ENCODE peak calls at places on chromosomes 6 and 20, in seven cellular contexts. Y is mesenchymal stem cell, H is neuronal stem cell, M is IMR-90, W is H9, D is mesendoderm, V is H1. T is an unnamed sample.

GRCh38 chr6:53142810-53143209 is 5.8 kb downstream of the GCM1 start:
- DNase-seq in Y (no peak), H (no peak), M (no peak), W (no peak), D (no peak), V (no peak), T (no peak)

GRCh38 chr6:71419217-71419953 is 130.8 kb downstream of the OGFRL1 start:
- DNase-seq in Y (no peak), H (no peak), M (peak), W (no peak), D (no peak), V (no peak), T (no peak)

GRCh38 chr6:141483561-141484061 is 649.1 kb upstream of the GJE1 start:
- DNase-seq in Y (peak), H (no peak), M (peak), W (no peak), D (no peak), V (no peak), T (peak)

GRCh38 chr20:31705191-31705590 is 17.5 kb downstream of the BCL2L1 start:
- DNase-seq in Y (no peak), H (no peak), M (no peak), W (no peak), D (no peak), V (no peak), T (no peak)

GRCh38 chr6:40962241-40962640 is 76.8 kb downstream of the UNC5CL start:
- DNase-seq in Y (peak), H (no peak), M (peak), W (no peak), D (peak), V (no peak), T (no peak)

GRCh38 chr6:133017581-133017980 is 203.2 kb downstream of the RPS12 start:
- DNase-seq in Y (peak), H (no peak), M (peak), W (no peak), D (no peak), V (no peak), T (no peak)

GRCh38 chr6:33995046-33995872 is 150.6 kb downstream of the GRM4 start:
- DNase-seq in Y (no peak), H (no peak), M (no peak), W (peak), D (no peak), V (no peak), T (no peak)

GRCh38 chr6:29504961-29505360 is 17.2 kb upstream of the MAS1L start:
- DNase-seq in Y (no peak), H (no peak), M (no peak), W (no peak), D (no peak), V (no peak), T (no peak)

GRCh38 chr6:157558487-157559200 is 177.7 kb downstream of the ZDHHC14 start:
- DNase-seq in Y (no peak), H (no peak), M (no peak), W (no peak), D (no peak), V (no peak), T (no peak)

GRCh38 chr20:8969062-8969694 is 99.7 kb upstream of the PLCB4 start:
- DNase-seq in Y (no peak), H (no peak), M (no peak), W (no peak), D (no peak), V (no peak), T (no peak)

GRCh38 chr20:44402391-44403193 is 47.1 kb downstream of the HNF4A start:
- DNase-seq in Y (no peak), H (no peak), M (no peak), W (no peak), D (no peak), V (no peak), T (no peak)

GRCh38 chr6:56992703-56993102 is 37.8 kb downstream of the BEND6 start:
- DNase-seq in Y (no peak), H (no peak), M (peak), W (no peak), D (no peak), V (no peak), T (no peak)

GRCh38 chr20:31473331-31474096 is 1.4 kb downstream of the DEFB124 start:
- DNase-seq in Y (no peak), H (no peak), M (no peak), W (no peak), D (no peak), V (no peak), T (peak)

GRCh38 chr6:30541515-30542403 is 14.5 kb downstream of the GNL1 start:
- DNase-seq in Y (peak), H (peak), M (peak), W (peak), D (peak), V (peak), T (peak)

GRCh38 chr20:36808317-36809257 is 35.0 kb upstream of the DSN1 start:
- DNase-seq in Y (peak), H (peak), M (peak), W (peak), D (peak), V (peak), T (peak)

GRCh38 chr6:97026298-97026697 is 101.8 kb downstream of the KLHL32 start:
- DNase-seq in Y (no peak), H (no peak), M (no peak), W (no peak), D (peak), V (no peak), T (no peak)

GRCh38 chr6:116327803-116328527 is 42.8 kb upstream of the DSE start:
- DNase-seq in Y (peak), H (no peak), M (peak), W (no peak), D (peak), V (no peak), T (no peak)

GRCh38 chr6:134983823-134984222 is 33.9 kb upstream of the ALDH8A1 start:
- DNase-seq in Y (no peak), H (no peak), M (no peak), W (no peak), D (no peak), V (no peak), T (no peak)

GRCh38 chr20:32982617-32983458 is 21.4 kb downstream of the SUN5 start:
- DNase-seq in Y (no peak), H (no peak), M (no peak), W (no peak), D (peak), V (no peak), T (no peak)

GRCh38 chr20:33568378-33569289 is 78.7 kb downstream of the CBFA2T2 start:
- DNase-seq in Y (no peak), H (peak), M (no peak), W (peak), D (peak), V (peak), T (no peak)

GRCh38 chr6:44932651-44933091 is 395.5 kb upstream of the RUNX2 start:
- DNase-seq in Y (no peak), H (no peak), M (no peak), W (no peak), D (no peak), V (no peak), T (no peak)

GRCh38 chr20:63952769-63953168 is 3.4 kb downstream of the UCKL1 start:
- DNase-seq in Y (no peak), H (no peak), M (no peak), W (no peak), D (no peak), V (no peak), T (no peak)

GRCh38 chr6:137283940-137284910 is 65.0 kb upstream of the IFNGR1 start:
- DNase-seq in Y (no peak), H (no peak), M (peak), W (no peak), D (no peak), V (no peak), T (no peak)

GRCh38 chr20:58569211-58570125 is 54.3 kb upstream of the APCDD1L start:
- DNase-seq in Y (no peak), H (no peak), M (no peak), W (no peak), D (no peak), V (no peak), T (no peak)

GRCh38 chr20:13212750-13213149 is 8.3 kb upstream of the ISM1 start:
- DNase-seq in Y (peak), H (no peak), M (no peak), W (no peak), D (no peak), V (no peak), T (peak)

GRCh38 chr6:134719850-134720249 is 230.1 kb downstream of the ALDH8A1 start:
- DNase-seq in Y (no peak), H (no peak), M (no peak), W (no peak), D (no peak), V (no peak), T (no peak)

GRCh38 chr20:62924567-62925419 is 1.5 kb downstream of the DIDO1 start:
- DNase-seq in Y (peak), H (no peak), M (peak), W (no peak), D (no peak), V (no peak), T (no peak)

GRCh38 chr6:111950661-111951426 is 77.6 kb upstream of the FYN start:
- DNase-seq in Y (no peak), H (no peak), M (peak), W (no peak), D (no peak), V (no peak), T (no peak)

GRCh38 chr20:24418731-24419130 is 50.7 kb upstream of the SYNDIG1 start:
- DNase-seq in Y (no peak), H (no peak), M (no peak), W (no peak), D (no peak), V (no peak), T (no peak)

GRCh38 chr6:83615025-83615999 is 93.6 kb downstream of the SNAP91 start:
- DNase-seq in Y (peak), H (peak), M (peak), W (no peak), D (peak), V (no peak), T (no peak)

GRCh38 chr6:87199787-87200186 is 44.4 kb downstream of the ZNF292 start:
- DNase-seq in Y (no peak), H (no peak), M (no peak), W (no peak), D (no peak), V (no peak), T (no peak)

GRCh38 chr20:25058797-25059486 is 1.0 kb upstream of the ACSS1 start:
- DNase-seq in Y (peak), H (no peak), M (peak), W (no peak), D (no peak), V (no peak), T (no peak)

GRCh38 chr20:15491564-15491963 is 1081.7 kb downstream of the KIF16B start:
- DNase-seq in Y (no peak), H (no peak), M (no peak), W (peak), D (peak), V (peak), T (peak)

GRCh38 chr6:168717491-168717890 is 276.5 kb downstream of the SMOC2 start:
- DNase-seq in Y (no peak), H (no peak), M (no peak), W (no peak), D (no peak), V (no peak), T (no peak)

GRCh38 chr6:168716581-168716980 is 275.6 kb downstream of the SMOC2 start:
- DNase-seq in Y (no peak), H (no peak), M (no peak), W (no peak), D (no peak), V (no peak), T (no peak)

GRCh38 chr6:168714547-168715260 is 273.7 kb downstream of the SMOC2 start:
- DNase-seq in Y (no peak), H (no peak), M (no peak), W (no peak), D (no peak), V (no peak), T (no peak)

GRCh38 chr6:168713839-168714238 is 272.9 kb downstream of the SMOC2 start:
- DNase-seq in Y (no peak), H (no peak), M (no peak), W (no peak), D (peak), V (no peak), T (peak)

DNA sequence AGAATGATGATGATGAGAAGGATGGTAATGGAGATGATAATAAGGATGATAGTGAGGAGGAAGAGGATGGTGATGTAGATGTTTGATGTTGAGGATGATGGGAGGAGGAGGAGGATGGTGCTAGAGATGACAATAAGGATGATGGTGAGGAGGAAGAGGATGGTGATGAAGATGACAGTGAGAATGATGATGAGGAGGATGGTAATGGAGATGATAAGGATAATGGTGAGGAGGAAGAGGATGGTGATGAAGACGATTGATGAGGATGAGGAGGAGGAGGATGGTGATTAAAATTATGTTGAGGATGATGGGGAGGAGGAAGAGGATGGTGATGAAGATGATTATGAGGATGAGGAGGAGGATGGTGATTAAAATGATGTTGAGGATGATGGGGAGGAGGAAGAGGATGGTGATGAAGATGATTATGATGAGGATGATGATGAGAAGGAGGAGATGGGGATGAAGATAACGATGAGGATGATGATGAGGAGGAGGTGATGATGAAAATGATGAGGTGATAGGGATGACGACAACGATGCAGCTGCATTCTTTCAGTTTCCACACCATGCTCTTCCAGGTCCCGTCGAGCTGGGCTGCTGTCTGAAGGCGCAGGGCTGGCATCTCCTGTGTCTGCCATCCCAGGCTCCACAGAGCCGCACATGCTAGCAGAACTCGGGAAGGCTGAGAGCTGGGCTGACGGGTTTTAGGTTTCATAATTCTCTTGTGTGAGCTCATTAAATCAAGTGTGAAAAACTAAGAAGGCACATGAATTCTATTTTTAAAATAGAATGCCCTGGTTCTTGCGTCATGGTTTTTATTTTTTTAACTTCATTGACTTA is 274.9 kb downstream of the SMOC2 start:
- DNase-seq in Y (no peak), H (no peak), M (no peak), W (no peak), D (no peak), V (no peak), T (no peak)
- H3K23ac ChIP-seq in Y (no peak), H (no peak), M (no peak), W (no peak), D (no peak), V (no peak), T (no peak)

GRCh38 chr20:50582092-50582491 is 71.9 kb downstream of the PTPN1 start:
- DNase-seq in Y (no peak), H (no peak), M (no peak), W (no peak), D (no peak), V (no peak), T (no peak)
- H3K23ac ChIP-seq in Y (no peak), H (no peak), M (no peak), W (no peak), D (no peak), V (no peak), T (no peak)

GRCh38 chr6:100440935-100441334 is 23.8 kb downstream of the SIM1 start:
- DNase-seq in Y (no peak), H (no peak), M (no peak), W (no peak), D (no peak), V (no peak), T (no peak)
- H3K23ac ChIP-seq in Y (no peak), H (no peak), M (no peak), W (no peak), D (no peak), V (no peak), T (no peak)

DNA sequence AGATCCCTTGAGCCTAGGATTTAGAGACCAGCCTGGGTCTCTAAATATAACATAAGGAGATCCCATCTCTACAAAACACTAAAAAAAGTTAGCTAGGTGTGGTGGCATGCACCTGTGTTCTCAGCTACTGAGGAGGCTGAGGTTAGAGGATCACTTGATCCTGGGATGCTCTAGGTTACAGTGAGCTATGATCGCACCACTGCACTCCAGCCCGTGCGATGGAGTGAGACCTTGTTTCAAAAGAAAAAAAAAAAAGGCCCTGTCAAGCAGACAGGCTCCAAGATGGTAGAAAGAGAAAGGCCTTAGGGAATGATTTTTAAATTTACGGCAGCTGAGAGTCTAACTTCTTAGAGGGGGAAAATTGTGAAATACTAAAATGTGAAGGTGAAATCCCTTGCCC is 22.6 kb upstream of the NCOA3 start:
- DNase-seq in Y (no peak), H (no peak), M (no peak), W (no peak), D (no peak), V (no peak), T (no peak)
- H3K23ac ChIP-seq in Y (no peak), H (no peak), M (no peak), W (no peak), D (no peak), V (no peak), T (no peak)

GRCh38 chr20:45909336-45909808 is 2.6 kb downstream of the PLTP start:
- DNase-seq in Y (no peak), H (no peak), M (no peak), W (no peak), D (no peak), V (no peak), T (no peak)

GRCh38 chr20:45904583-45905504 is 7.1 kb downstream of the PLTP start:
- DNase-seq in Y (no peak), H (no peak), M (no peak), W (no peak), D (no peak), V (no peak), T (no peak)

GRCh38 chr20:45908086-45908485 is 3.9 kb downstream of the PLTP start:
- DNase-seq in Y (no peak), H (no peak), M (no peak), W (no peak), D (no peak), V (no peak), T (no peak)

GRCh38 chr20:45905505-45906079 is 6.4 kb downstream of the PLTP start:
- DNase-seq in Y (no peak), H (no peak), M (peak), W (no peak), D (peak), V (no peak), T (peak)

DNA sequence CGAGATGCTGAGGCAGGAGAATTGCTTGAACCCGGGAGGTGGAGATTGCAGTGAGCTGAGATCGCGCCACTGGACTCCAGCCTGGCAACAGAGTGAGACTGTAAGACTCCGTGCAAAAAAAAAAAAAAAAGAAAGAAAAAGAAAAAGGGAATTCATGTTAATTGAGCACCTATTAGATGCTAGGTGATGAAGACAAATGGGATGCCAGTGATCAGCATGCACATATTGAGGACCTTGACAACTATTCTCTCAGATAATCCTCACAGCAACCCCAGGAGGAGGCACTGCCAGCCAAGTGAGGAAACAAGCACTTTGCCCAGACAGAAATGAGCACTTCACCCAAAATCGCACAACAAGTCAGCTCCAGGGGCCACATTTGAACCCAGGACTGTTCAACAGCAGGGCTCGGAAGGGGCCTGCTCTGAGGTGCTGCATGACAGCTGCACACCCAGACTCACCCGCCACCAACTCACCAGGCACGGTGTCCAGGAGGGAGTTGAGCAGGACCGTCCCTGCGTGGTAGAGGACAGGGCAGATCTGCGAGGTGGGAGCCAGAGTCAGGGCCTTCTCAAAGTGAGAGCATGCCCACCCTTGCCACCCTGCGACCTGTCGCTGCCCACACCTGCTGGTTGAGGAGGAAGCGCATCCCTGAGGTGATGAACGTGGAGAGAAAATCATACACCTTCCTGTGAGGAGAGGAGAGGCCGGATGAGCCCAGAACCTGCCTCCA is 4.6 kb downstream of the PLTP start:
- DNase-seq in Y (no peak), H (no peak), M (no peak), W (no peak), D (no peak), V (no peak), T (no peak)
- H3K23ac ChIP-seq in Y (no peak), H (peak), M (no peak), W (no peak), D (no peak), V (no peak), T (no peak)

DNA sequence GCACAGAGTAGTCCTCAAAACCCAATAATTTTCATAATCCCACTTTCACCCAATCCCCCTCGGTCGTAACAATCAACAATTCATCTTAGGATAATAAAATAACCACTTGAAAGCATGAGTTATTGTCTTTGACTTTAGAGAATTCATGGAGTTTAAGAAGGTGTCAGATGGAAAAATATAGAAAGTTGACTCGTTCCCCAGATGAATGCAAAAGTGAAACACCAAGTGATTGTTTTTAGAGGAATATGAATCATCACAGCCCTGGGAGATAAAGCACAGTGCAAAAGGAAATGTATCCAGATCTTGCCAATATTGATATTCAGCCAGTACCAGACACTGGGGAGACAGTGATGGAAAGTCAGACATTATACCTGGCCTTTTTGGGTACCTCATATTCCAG is 860.5 kb downstream of the DHX35 start:
- DNase-seq in Y (peak), H (no peak), M (peak), W (no peak), D (no peak), V (no peak), T (no peak)
- H3K23ac ChIP-seq in Y (no peak), H (no peak), M (no peak), W (no peak), D (no peak), V (no peak), T (no peak)

T was measured in trophoblast cell.